ENCODE peak calls at places on chromosomes 5 and 9, in eight cellular contexts. One of them, this sample, is unnamed.

GRCh38 chr9:38129366-38129765 is 60.3 kb upstream of the SHB start:
- DNase-seq in fibroblast of mammary gland: no peak
- DNase-seq in foreskin fibroblast: no peak
- DNase-seq in cardiac fibroblast: no peak
- DNase-seq in sigmoid colon: no peak
- DNase-seq in upper lobe of right lung: peak
- DNase-seq in right lobe of liver: no peak
- DNase-seq in lower leg skin: no peak
- DNase-seq in this sample: no peak

GRCh38 chr9:19231126-19232035 is 888 bp downstream of the DENND4C start:
- DNase-seq in fibroblast of mammary gland: no peak
- DNase-seq in foreskin fibroblast: no peak
- DNase-seq in cardiac fibroblast: no peak
- DNase-seq in sigmoid colon: peak
- DNase-seq in upper lobe of right lung: no peak
- DNase-seq in right lobe of liver: no peak
- DNase-seq in lower leg skin: peak
- DNase-seq in this sample: no peak

GRCh38 chr5:138148811-138149210 is 9.6 kb upstream of the NME5 start:
- DNase-seq in fibroblast of mammary gland: peak
- DNase-seq in foreskin fibroblast: peak
- DNase-seq in cardiac fibroblast: peak
- DNase-seq in sigmoid colon: no peak
- DNase-seq in upper lobe of right lung: no peak
- DNase-seq in right lobe of liver: no peak
- DNase-seq in lower leg skin: peak
- DNase-seq in this sample: no peak

GRCh38 chr5:145680169-145680568 is 155.0 kb downstream of the PRELID2 start:
- DNase-seq in fibroblast of mammary gland: no peak
- DNase-seq in foreskin fibroblast: no peak
- DNase-seq in cardiac fibroblast: no peak
- DNase-seq in sigmoid colon: no peak
- DNase-seq in upper lobe of right lung: no peak
- DNase-seq in right lobe of liver: no peak
- DNase-seq in lower leg skin: no peak
- DNase-seq in this sample: no peak

GRCh38 chr5:53571403-53571802 is 11.0 kb downstream of the NDUFS4 start:
- DNase-seq in fibroblast of mammary gland: no peak
- DNase-seq in foreskin fibroblast: no peak
- DNase-seq in cardiac fibroblast: no peak
- DNase-seq in sigmoid colon: no peak
- DNase-seq in upper lobe of right lung: no peak
- DNase-seq in right lobe of liver: no peak
- DNase-seq in lower leg skin: no peak
- DNase-seq in this sample: no peak

GRCh38 chr5:139693676-139694364 is 45.7 kb downstream of the CXXC5 start:
- DNase-seq in fibroblast of mammary gland: no peak
- DNase-seq in foreskin fibroblast: no peak
- DNase-seq in cardiac fibroblast: no peak
- DNase-seq in sigmoid colon: no peak
- DNase-seq in upper lobe of right lung: no peak
- DNase-seq in right lobe of liver: no peak
- DNase-seq in lower leg skin: no peak
- DNase-seq in this sample: no peak

GRCh38 chr5:66281309-66281708 is 137.2 kb downstream of the SREK1 start:
- DNase-seq in fibroblast of mammary gland: no peak
- DNase-seq in foreskin fibroblast: no peak
- DNase-seq in cardiac fibroblast: no peak
- DNase-seq in sigmoid colon: no peak
- DNase-seq in upper lobe of right lung: no peak
- DNase-seq in right lobe of liver: no peak
- DNase-seq in lower leg skin: no peak
- DNase-seq in this sample: no peak

GRCh38 chr5:148401604-148402003 is 17.8 kb downstream of the FBXO38 start:
- DNase-seq in fibroblast of mammary gland: peak
- DNase-seq in foreskin fibroblast: no peak
- DNase-seq in cardiac fibroblast: peak
- DNase-seq in sigmoid colon: no peak
- DNase-seq in upper lobe of right lung: no peak
- DNase-seq in right lobe of liver: no peak
- DNase-seq in lower leg skin: no peak
- DNase-seq in this sample: no peak

GRCh38 chr9:129811967-129812363 is 9.0 kb downstream of the TOR1B start:
- DNase-seq in fibroblast of mammary gland: peak
- DNase-seq in foreskin fibroblast: no peak
- DNase-seq in cardiac fibroblast: no peak
- DNase-seq in sigmoid colon: no peak
- DNase-seq in upper lobe of right lung: no peak
- DNase-seq in right lobe of liver: no peak
- DNase-seq in lower leg skin: no peak
- DNase-seq in this sample: no peak

GRCh38 chr9:128550226-128550625 is 2.2 kb upstream of the SPTAN1 start:
- DNase-seq in fibroblast of mammary gland: no peak
- DNase-seq in foreskin fibroblast: no peak
- DNase-seq in cardiac fibroblast: peak
- DNase-seq in sigmoid colon: no peak
- DNase-seq in upper lobe of right lung: no peak
- DNase-seq in right lobe of liver: no peak
- DNase-seq in lower leg skin: no peak
- DNase-seq in this sample: no peak

GRCh38 chr5:77621440-77621839 is 17.1 kb downstream of the OTP start:
- DNase-seq in fibroblast of mammary gland: no peak
- DNase-seq in foreskin fibroblast: no peak
- DNase-seq in cardiac fibroblast: no peak
- DNase-seq in sigmoid colon: no peak
- DNase-seq in upper lobe of right lung: no peak
- DNase-seq in right lobe of liver: no peak
- DNase-seq in lower leg skin: no peak
- DNase-seq in this sample: no peak

GRCh38 chr5:1349246-1349645 is 4.3 kb upstream of the CLPTM1L start:
- DNase-seq in fibroblast of mammary gland: no peak
- DNase-seq in foreskin fibroblast: no peak
- DNase-seq in cardiac fibroblast: no peak
- DNase-seq in sigmoid colon: no peak
- DNase-seq in upper lobe of right lung: no peak
- DNase-seq in right lobe of liver: no peak
- DNase-seq in lower leg skin: no peak
- DNase-seq in this sample: no peak

GRCh38 chr5:94422819-94423218 is 195.6 kb downstream of the KIAA0825 start:
- DNase-seq in fibroblast of mammary gland: peak
- DNase-seq in foreskin fibroblast: peak
- DNase-seq in cardiac fibroblast: peak
- DNase-seq in sigmoid colon: no peak
- DNase-seq in upper lobe of right lung: no peak
- DNase-seq in right lobe of liver: no peak
- DNase-seq in lower leg skin: no peak
- DNase-seq in this sample: no peak

GRCh38 chr9:72271617-72272478 is 93.2 kb downstream of the ZFAND5 start:
- DNase-seq in fibroblast of mammary gland: peak
- DNase-seq in foreskin fibroblast: peak
- DNase-seq in cardiac fibroblast: peak
- DNase-seq in sigmoid colon: no peak
- DNase-seq in upper lobe of right lung: no peak
- DNase-seq in right lobe of liver: peak
- DNase-seq in lower leg skin: peak
- DNase-seq in this sample: no peak

GRCh38 chr9:137761032-137761431 is 116.5 kb upstream of the CACNA1B start:
- DNase-seq in fibroblast of mammary gland: no peak
- DNase-seq in foreskin fibroblast: no peak
- DNase-seq in cardiac fibroblast: no peak
- DNase-seq in sigmoid colon: no peak
- DNase-seq in upper lobe of right lung: no peak
- DNase-seq in right lobe of liver: no peak
- DNase-seq in lower leg skin: no peak
- DNase-seq in this sample: no peak

GRCh38 chr9:137762414-137763061 is 115.0 kb upstream of the CACNA1B start:
- DNase-seq in fibroblast of mammary gland: peak
- DNase-seq in foreskin fibroblast: peak
- DNase-seq in cardiac fibroblast: no peak
- DNase-seq in sigmoid colon: no peak
- DNase-seq in upper lobe of right lung: no peak
- DNase-seq in right lobe of liver: no peak
- DNase-seq in lower leg skin: no peak
- DNase-seq in this sample: no peak

GRCh38 chr9:137763271-137763955 is 114.2 kb upstream of the CACNA1B start:
- DNase-seq in fibroblast of mammary gland: no peak
- DNase-seq in foreskin fibroblast: no peak
- DNase-seq in cardiac fibroblast: no peak
- DNase-seq in sigmoid colon: no peak
- DNase-seq in upper lobe of right lung: no peak
- DNase-seq in right lobe of liver: no peak
- DNase-seq in lower leg skin: no peak
- DNase-seq in this sample: no peak

GRCh38 chr9:137760426-137760825 is 117.2 kb upstream of the CACNA1B start:
- DNase-seq in fibroblast of mammary gland: peak
- DNase-seq in foreskin fibroblast: no peak
- DNase-seq in cardiac fibroblast: no peak
- DNase-seq in sigmoid colon: peak
- DNase-seq in upper lobe of right lung: no peak
- DNase-seq in right lobe of liver: no peak
- DNase-seq in lower leg skin: no peak
- DNase-seq in this sample: no peak

DNA sequence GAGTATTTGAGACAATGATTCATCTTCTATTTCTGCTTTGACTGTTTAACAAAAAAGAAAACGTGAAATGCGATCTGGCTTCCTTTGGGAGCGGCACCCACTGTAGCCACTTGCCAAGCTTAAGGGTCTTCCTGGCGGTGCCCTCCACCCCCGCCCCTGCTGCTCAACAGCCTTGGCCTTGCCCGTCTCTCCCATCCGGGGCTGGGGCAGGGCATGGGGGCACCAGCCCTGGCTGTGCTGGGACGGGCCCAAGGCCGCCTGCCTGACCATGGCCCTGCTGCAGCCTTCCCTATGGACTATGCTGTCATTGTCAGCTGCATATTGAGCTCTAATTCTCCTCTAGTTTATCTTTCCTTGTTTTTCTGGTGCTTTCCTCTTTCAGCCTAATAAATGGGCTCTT is 115.8 kb upstream of the CACNA1B start:
- DNase-seq in fibroblast of mammary gland: no peak
- DNase-seq in foreskin fibroblast: no peak
- DNase-seq in cardiac fibroblast: no peak
- DNase-seq in sigmoid colon: no peak
- DNase-seq in upper lobe of right lung: no peak
- DNase-seq in right lobe of liver: no peak
- DNase-seq in lower leg skin: no peak
- DNase-seq in this sample: no peak
- H3K4me3 ChIP-seq in fibroblast of mammary gland: no peak
- H3K4me3 ChIP-seq in foreskin fibroblast: no peak
- H3K4me3 ChIP-seq in cardiac fibroblast: no peak
- H3K4me3 ChIP-seq in sigmoid colon: no peak
- H3K4me3 ChIP-seq in upper lobe of right lung: no peak
- H3K4me3 ChIP-seq in right lobe of liver: no peak
- H3K4me3 ChIP-seq in lower leg skin: no peak
- H3K4me3 ChIP-seq in this sample: no peak

DNA sequence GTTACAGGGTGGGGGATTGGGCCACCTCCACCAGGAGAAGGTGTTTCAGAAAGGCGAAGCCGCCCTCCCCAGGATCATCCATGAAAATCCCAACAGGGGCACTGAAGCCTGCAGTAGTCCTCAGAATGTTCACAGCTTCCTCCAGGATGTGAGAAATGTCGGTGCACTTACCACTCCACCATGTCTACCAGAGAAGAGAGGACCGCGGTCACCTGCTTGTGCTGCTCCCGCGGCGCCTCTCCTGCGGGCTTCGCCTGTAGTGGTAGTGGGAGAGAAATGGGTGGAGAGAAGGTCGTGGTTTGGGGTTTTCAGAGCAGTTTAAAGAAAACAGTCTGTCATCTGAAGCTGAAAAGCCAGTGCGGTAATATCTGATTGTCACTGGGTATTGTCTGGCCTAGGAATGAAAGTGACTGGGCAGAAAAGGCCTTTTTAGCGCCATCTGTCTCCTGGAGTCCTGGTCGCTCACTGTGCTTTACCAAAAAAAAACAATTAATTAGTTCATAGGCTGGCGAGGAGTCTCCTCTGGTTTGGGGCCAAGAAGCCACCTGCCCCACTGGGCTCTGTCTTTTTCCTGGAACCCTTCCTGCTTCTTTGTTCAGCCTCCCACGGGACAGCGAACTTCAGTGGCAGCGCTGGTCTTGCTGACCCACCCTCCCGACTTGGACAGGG is 23.0 kb upstream of the PPP1R26 start:
- DNase-seq in fibroblast of mammary gland: no peak
- DNase-seq in foreskin fibroblast: no peak
- DNase-seq in cardiac fibroblast: no peak
- DNase-seq in sigmoid colon: no peak
- DNase-seq in upper lobe of right lung: no peak
- DNase-seq in right lobe of liver: no peak
- DNase-seq in lower leg skin: no peak
- DNase-seq in this sample: no peak
- TF ChIP-seq CTCF in fibroblast of mammary gland: no peak
- TF ChIP-seq CTCF in foreskin fibroblast: no peak
- TF ChIP-seq CTCF in cardiac fibroblast: no peak
- TF ChIP-seq CTCF in sigmoid colon: no peak
- TF ChIP-seq CTCF in upper lobe of right lung: no peak
- TF ChIP-seq CTCF in right lobe of liver: no peak
- TF ChIP-seq CTCF in lower leg skin: no peak
- TF ChIP-seq CTCF in this sample: no peak

DNA sequence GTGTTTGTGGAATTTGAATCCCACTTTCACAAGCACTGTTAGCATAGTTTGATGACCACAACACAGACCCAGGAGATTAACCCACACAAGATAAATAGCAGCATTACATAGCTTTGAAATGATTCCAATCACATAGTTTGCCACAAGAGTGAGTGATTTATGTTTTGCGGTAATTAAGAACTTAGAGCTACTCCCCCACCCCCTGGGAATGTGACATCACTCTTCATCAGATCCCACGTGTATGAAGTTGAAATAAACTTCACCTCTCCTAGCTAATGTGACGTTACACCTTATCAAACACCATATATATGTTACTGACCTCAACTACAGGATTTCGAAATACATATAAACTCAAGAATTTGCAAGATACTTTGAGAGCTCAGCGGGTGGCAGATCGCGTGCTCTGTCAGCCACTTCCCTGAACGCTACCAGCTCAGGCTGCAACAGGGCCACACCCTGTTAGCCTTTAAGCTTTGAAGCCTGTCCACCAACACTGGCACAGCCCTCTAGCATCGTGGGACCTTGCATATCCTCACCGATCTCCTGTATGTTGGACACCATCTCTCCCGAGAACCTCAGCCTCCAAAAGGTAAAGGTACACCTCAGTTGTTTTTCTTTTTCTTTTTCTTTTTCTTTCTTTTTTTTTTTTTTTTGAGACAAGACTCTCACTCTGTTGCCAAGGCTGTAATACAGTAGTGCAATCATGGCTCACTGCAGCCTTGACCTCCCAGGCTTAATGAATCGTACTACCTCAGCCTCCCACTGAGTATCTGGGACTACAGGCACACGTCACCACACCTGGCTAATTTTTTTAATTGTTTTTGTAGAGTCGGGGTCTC is 1.8 kb upstream of the AGTPBP1 start:
- DNase-seq in fibroblast of mammary gland: peak
- DNase-seq in foreskin fibroblast: peak
- DNase-seq in cardiac fibroblast: peak
- DNase-seq in sigmoid colon: peak
- DNase-seq in upper lobe of right lung: peak
- DNase-seq in right lobe of liver: no peak
- DNase-seq in lower leg skin: peak
- DNase-seq in this sample: no peak
- H3K4me3 ChIP-seq in fibroblast of mammary gland: no peak
- H3K4me3 ChIP-seq in foreskin fibroblast: no peak
- H3K4me3 ChIP-seq in cardiac fibroblast: no peak
- H3K4me3 ChIP-seq in sigmoid colon: no peak
- H3K4me3 ChIP-seq in upper lobe of right lung: peak
- H3K4me3 ChIP-seq in right lobe of liver: no peak
- H3K4me3 ChIP-seq in lower leg skin: no peak
- H3K4me3 ChIP-seq in this sample: no peak

GRCh38 chr5:151684690-151685361 is 1.9 kb downstream of the SPARC start:
- DNase-seq in fibroblast of mammary gland: peak
- DNase-seq in foreskin fibroblast: peak
- DNase-seq in cardiac fibroblast: peak
- DNase-seq in sigmoid colon: peak
- DNase-seq in upper lobe of right lung: no peak
- DNase-seq in right lobe of liver: no peak
- DNase-seq in lower leg skin: peak
- DNase-seq in this sample: peak
- TF ChIP-seq CTCF in fibroblast of mammary gland: peak
- TF ChIP-seq CTCF in foreskin fibroblast: peak
- TF ChIP-seq CTCF in cardiac fibroblast: peak
- TF ChIP-seq CTCF in sigmoid colon: no peak
- TF ChIP-seq CTCF in upper lobe of right lung: peak
- TF ChIP-seq CTCF in right lobe of liver: no peak
- TF ChIP-seq CTCF in lower leg skin: no peak
- TF ChIP-seq CTCF in this sample: no peak

This sample was measured in coronary artery.